ENCODE peak calls at places on chromosomes 1 and 21, in six cellular contexts. X is ovary; B is adipocyte; U is CD4-positive, alpha-beta memory T cell; J is fibroblast of mammary gland; H is fibroblast of the aortic adventitia. O is an unnamed sample.

GRCh38 chr1:18285533-18285924 is 177.9 kb downstream of the IGSF21 start:
- DNase-seq in U (no peak), J (no peak), X (no peak), H (no peak), B (no peak), O (no peak)

GRCh38 chr1:44616284-44616990 is 57.8 kb downstream of the TMEM53 start:
- DNase-seq in J (no peak), U (no peak), H (no peak), B (no peak), X (no peak), O (no peak)

GRCh38 chr1:235287208-235287882 is 40.6 kb downstream of the ARID4B start:
- DNase-seq in X (no peak), B (no peak), U (no peak), J (no peak), H (no peak), O (no peak)

GRCh38 chr1:15410884-15411245 is 1.2 kb downstream of the EFHD2 start:
- DNase-seq in H (no peak), U (no peak), X (peak), J (no peak), B (no peak), O (no peak)

GRCh38 chr1:224406216-224406615 is 28.4 kb downstream of the WDR26 start:
- DNase-seq in U (no peak), X (no peak), B (no peak), J (peak), H (peak), O (no peak)

GRCh38 chr1:9687876-9688582 is 36.5 kb downstream of the PIK3CD start:
- DNase-seq in H (no peak), B (peak), X (peak), J (no peak), U (no peak), O (no peak)

GRCh38 chr1:51998007-51998406 is 7.5 kb upstream of the RAB3B start:
- DNase-seq in X (no peak), B (no peak), H (no peak), J (no peak), U (no peak), O (no peak)

GRCh38 chr1:5235355-5235899 is 581.0 kb downstream of the AJAP1 start:
- DNase-seq in U (no peak), J (no peak), H (no peak), B (no peak), X (no peak), O (no peak)

GRCh38 chr21:31618696-31619430 is 40.6 kb upstream of the SOD1 start:
- DNase-seq in J (no peak), X (no peak), H (no peak), B (no peak), U (no peak), O (no peak)

GRCh38 chr1:232622981-232623380 is 7.0 kb downstream of the SIPA1L2 start:
- DNase-seq in U (no peak), B (no peak), X (no peak), J (no peak), H (no peak), O (no peak)

GRCh38 chr1:147773215-147773715 is 12.9 kb upstream of the GJA5 start:
- DNase-seq in X (no peak), J (no peak), B (no peak), U (no peak), H (no peak), O (no peak)

GRCh38 chr1:153534226-153534932 is 1.4 kb downstream of the S100A6 start:
- DNase-seq in H (peak), J (peak), X (peak), B (peak), U (no peak), O (no peak)

GRCh38 chr1:115829023-115829674 is 11.8 kb downstream of the NHLH2 start:
- DNase-seq in J (peak), U (no peak), B (peak), X (peak), H (peak), O (no peak)

GRCh38 chr1:25137106-25137505 is 95.2 kb downstream of the SYF2 start:
- DNase-seq in X (no peak), J (no peak), H (no peak), B (no peak), U (no peak), O (no peak)

GRCh38 chr1:156281281-156282142 is 1.1 kb downstream of the SMG5 start:
- DNase-seq in U (no peak), B (peak), H (peak), X (no peak), J (peak), O (peak)

GRCh38 chr21:45590726-45591618 is 48.7 kb upstream of the SLC19A1 start:
- DNase-seq in X (peak), J (no peak), H (no peak), U (peak), B (no peak), O (peak)

GRCh38 chr21:16070207-16070651 is 340.4 kb downstream of the USP25 start:
- DNase-seq in H (peak), B (peak), X (no peak), J (peak), U (no peak), O (no peak)

GRCh38 chr1:61035880-61036279 is 46.5 kb upstream of the NFIA start:
- DNase-seq in J (no peak), X (no peak), H (no peak), U (no peak), B (no peak), O (no peak)

GRCh38 chr21:16821588-16821987 is 691.3 kb upstream of the CXADR start:
- DNase-seq in U (no peak), X (no peak), J (no peak), B (no peak), H (no peak), O (no peak)

GRCh38 chr1:107010582-107010981 is 45.9 kb upstream of the PRMT6 start:
- DNase-seq in J (no peak), B (no peak), X (no peak), H (no peak), U (no peak), O (no peak)

GRCh38 chr1:184888505-184888904 is 85.8 kb downstream of the NIBAN1 start:
- DNase-seq in J (peak), X (no peak), B (peak), H (peak), U (no peak), O (no peak)

GRCh38 chr1:113021430-113022085 is 51.4 kb upstream of the LRIG2 start:
- DNase-seq in J (peak), H (peak), U (no peak), B (peak), X (no peak), O (no peak)

GRCh38 chr1:192401832-192402231 is 85.0 kb downstream of the RGS21 start:
- DNase-seq in J (peak), X (no peak), U (no peak), H (peak), B (peak), O (no peak)

GRCh38 chr1:159853417-159853816 is 9.0 kb downstream of the VSIG8 start:
- DNase-seq in H (peak), X (no peak), B (peak), U (no peak), J (no peak), O (no peak)
- H3K4me3 ChIP-seq in H (peak), X (no peak), B (peak), U (no peak), J (no peak), O (no peak)

GRCh38 chr1:27405074-27405473 is 12.7 kb downstream of the GPR3 start:
- DNase-seq in B (no peak), U (no peak), J (peak), H (peak), X (no peak), O (no peak)
- H3K4me3 ChIP-seq in B (no peak), U (no peak), J (no peak), H (no peak), X (no peak), O (no peak)

DNA sequence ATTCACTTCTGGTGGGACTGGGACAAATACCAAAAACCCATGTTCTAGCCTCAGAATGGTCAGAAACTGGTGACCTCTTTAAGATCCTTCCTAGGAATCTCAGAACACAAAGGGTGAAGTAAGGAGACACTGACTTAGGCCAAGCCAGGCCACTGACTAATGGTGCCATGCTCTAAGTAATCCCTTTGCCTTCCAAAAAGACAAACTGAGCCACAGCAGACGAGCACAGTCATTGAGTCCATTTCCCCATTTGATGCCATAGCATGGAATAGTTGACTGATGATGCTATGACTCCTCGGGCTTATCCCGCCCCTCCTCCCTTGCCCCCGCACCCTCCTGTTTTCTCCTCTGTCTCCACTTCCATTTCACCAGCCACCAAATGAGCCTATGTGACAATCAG is 145.8 kb upstream of the ZNF648 start:
- DNase-seq in X (peak), J (peak), H (no peak), B (no peak), U (no peak), O (no peak)
- H3K4me3 ChIP-seq in X (no peak), J (no peak), H (no peak), B (no peak), U (no peak), O (no peak)

DNA sequence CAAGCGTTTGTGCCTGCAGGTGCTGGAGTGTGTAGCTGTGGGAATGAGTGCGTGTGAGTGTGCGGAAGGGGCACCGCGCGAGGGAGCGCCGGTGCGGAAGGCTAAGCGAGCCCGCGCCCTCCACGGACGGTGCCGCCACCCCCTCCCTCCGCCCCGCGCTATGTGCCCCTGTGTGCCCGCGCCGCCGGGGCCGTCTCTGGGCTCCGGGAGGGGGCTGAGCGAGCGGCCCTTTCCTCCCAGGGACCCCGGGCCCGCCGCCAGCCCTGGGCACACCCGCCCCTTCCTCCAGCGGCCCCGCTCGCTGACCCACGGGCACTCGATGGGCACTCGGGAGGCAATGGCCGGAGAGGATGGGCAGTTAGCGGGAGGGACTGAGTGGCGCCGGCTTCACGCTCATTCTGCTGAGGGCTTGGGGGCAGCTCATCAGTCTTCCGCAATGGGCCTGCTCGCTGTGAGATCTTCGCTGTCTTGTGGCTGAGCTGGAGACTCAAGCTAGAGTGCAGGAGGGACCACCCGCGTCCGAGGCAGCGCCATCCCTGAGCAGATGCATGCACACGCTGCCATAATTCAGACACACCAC is 8.6 kb upstream of the ADGRB2 start:
- DNase-seq in U (no peak), B (no peak), J (no peak), X (no peak), H (no peak), O (no peak)
- H3K4me3 ChIP-seq in U (peak), B (peak), J (no peak), X (no peak), H (no peak), O (peak)

GRCh38 chr21:37829447-37829846 is 86.8 kb downstream of the KCNJ6 start:
- DNase-seq in U (no peak), X (no peak), J (peak), B (peak), H (peak), O (no peak)
- H3K4me3 ChIP-seq in U (no peak), X (no peak), J (no peak), B (no peak), H (no peak), O (no peak)